ENCODE peak calls at places on chromosome 21, in ten cellular contexts. S is NCI-H1105 treated with DMSO at 0.1 percent for 48 hours, A is tibial artery, I is amygdala, G is AG04450, P is NCI-H774, T is NCI-H1092 treated with DMSO at 0.1 percent for 48 hours, E is amniotic epithelial cell, B is gastrocnemius medialis, C is putamen. X is an unnamed sample.

GRCh38 chr21:35529141-35529863 is 480.2 kb upstream of the RUNX1 start:
- DNase-seq in S (no peak), A (no peak), I (no peak), G (peak; percentile 8), P (no peak), T (no peak), E (peak; percentile 91), B (no peak), C (no peak), X (peak; percentile 31)

GRCh38 chr21:38857152-38857825 is 51.6 kb downstream of the ETS2 start:
- DNase-seq in S (no peak), A (no peak), I (no peak), G (no peak), P (no peak), T (no peak), E (no peak), B (peak; percentile 88), C (no peak), X (no peak)

GRCh38 chr21:37074546-37074945 is 1.5 kb downstream of the TTC3 start:
- DNase-seq in S (no peak), A (no peak), I (no peak), G (no peak), P (no peak), T (no peak), E (no peak), B (no peak), C (no peak), X (no peak)

GRCh38 chr21:41374867-41375533 is 13.2 kb downstream of the MX2 start:
- DNase-seq in S (no peak), A (peak; percentile 48), I (no peak), G (no peak), P (no peak), T (no peak), E (no peak), B (no peak), C (no peak), X (no peak)

GRCh38 chr21:24545807-24546361 is 1061.4 kb downstream of the MRPL39 start:
- DNase-seq in S (no peak), A (no peak), I (no peak), G (no peak), P (no peak), T (no peak), E (no peak), B (no peak), C (no peak), X (no peak)

GRCh38 chr21:45508607-45509565 is 33.4 kb downstream of the SLC19A1 start:
- DNase-seq in S (no peak), A (peak; percentile 64), I (no peak), G (no peak), P (no peak), T (no peak), E (no peak), B (no peak), C (no peak), X (no peak)

GRCh38 chr21:24895885-24896734 is 711.2 kb downstream of the MRPL39 start:
- DNase-seq in S (peak; percentile 83), A (no peak), I (no peak), G (no peak), P (no peak), T (peak; percentile 54), E (no peak), B (no peak), C (no peak), X (no peak)

GRCh38 chr21:42496839-42497202 is 797 bp upstream of the RSPH1 start:
- DNase-seq in S (peak; percentile 26), A (no peak), I (no peak), G (no peak), P (no peak), T (peak; percentile 36), E (no peak), B (no peak), C (peak; percentile 63), X (no peak)

GRCh38 chr21:39313042-39313456 is 383 bp downstream of the BRWD1 start:
- DNase-seq in S (peak; percentile 31), A (peak; percentile 66), I (peak; percentile 61), G (no peak), P (no peak), T (peak; percentile 72), E (no peak), B (peak; percentile 40), C (no peak), X (no peak)

GRCh38 chr21:31298618-31299269 is 45.3 kb downstream of the TIAM1 start:
- DNase-seq in S (no peak), A (no peak), I (no peak), G (no peak), P (no peak), T (no peak), E (no peak), B (no peak), C (no peak), X (no peak)

GRCh38 chr21:43703068-43703880 is 15.7 kb upstream of the PDXK start:
- DNase-seq in S (no peak), A (no peak), I (no peak), G (no peak), P (no peak), T (no peak), E (peak; percentile 35), B (no peak), C (peak; percentile 47), X (no peak)

GRCh38 chr21:21003701-21004100 is 5.5 kb downstream of the NCAM2 start:
- DNase-seq in S (peak; percentile 40), A (no peak), I (no peak), G (no peak), P (no peak), T (peak; percentile 48), E (peak; percentile 18), B (no peak), C (peak; percentile 23), X (no peak)

GRCh38 chr21:43779660-43780059 is 3.6 kb upstream of the CSTB start:
- DNase-seq in S (no peak), A (no peak), I (no peak), G (no peak), P (peak; percentile 59), T (no peak), E (no peak), B (no peak), C (no peak), X (no peak)

GRCh38 chr21:33618407-33618806 is 23.1 kb downstream of the CRYZL1 start:
- DNase-seq in S (no peak), A (no peak), I (no peak), G (no peak), P (no peak), T (no peak), E (no peak), B (no peak), C (no peak), X (no peak)

GRCh38 chr21:15164678-15165303 is 100.0 kb upstream of the NRIP1 start:
- DNase-seq in S (peak; percentile 10), A (no peak), I (no peak), G (no peak), P (no peak), T (no peak), E (peak; percentile 29), B (peak; percentile 62), C (no peak), X (no peak)

GRCh38 chr21:38420140-38420539 is 78.1 kb downstream of the ERG start:
- DNase-seq in S (no peak), A (no peak), I (no peak), G (no peak), P (no peak), T (no peak), E (no peak), B (no peak), C (no peak), X (no peak)

GRCh38 chr21:15122241-15122640 is 57.4 kb upstream of the NRIP1 start:
- DNase-seq in S (no peak), A (no peak), I (no peak), G (no peak), P (no peak), T (no peak), E (no peak), B (peak; percentile 91), C (no peak), X (no peak)

GRCh38 chr21:33931799-33932390 is 16.3 kb upstream of the ATP5PO start:
- DNase-seq in S (no peak), A (no peak), I (no peak), G (no peak), P (no peak), T (no peak), E (no peak), B (no peak), C (no peak), X (no peak)

GRCh38 chr21:33011462-33011861 is 14.3 kb upstream of the OLIG2 start:
- DNase-seq in S (no peak), A (no peak), I (no peak), G (peak; percentile 16), P (no peak), T (no peak), E (peak; percentile 74), B (peak; percentile 70), C (no peak), X (no peak)

GRCh38 chr21:15431053-15431452 is 298.7 kb upstream of the USP25 start:
- DNase-seq in S (no peak), A (no peak), I (no peak), G (no peak), P (no peak), T (no peak), E (no peak), B (no peak), C (no peak), X (no peak)

GRCh38 chr21:42865361-42866160 is 13.8 kb downstream of the WDR4 start:
- DNase-seq in S (peak; percentile 93), A (no peak), I (no peak), G (no peak), P (no peak), T (peak; percentile 73), E (no peak), B (peak; percentile 33), C (peak; percentile 34), X (no peak)

GRCh38 chr21:33682992-33683627 is 40.8 kb downstream of the ITSN1 start:
- DNase-seq in S (no peak), A (no peak), I (no peak), G (peak; percentile 39), P (no peak), T (no peak), E (peak; percentile 99), B (no peak), C (no peak), X (no peak)

GRCh38 chr21:27077501-27077900 is 110.6 kb upstream of the ADAMTS5 start:
- DNase-seq in S (no peak), A (no peak), I (no peak), G (no peak), P (no peak), T (no peak), E (peak; percentile 52), B (peak; percentile 36), C (no peak), X (no peak)

GRCh38 chr21:45972716-45973474 is 8.7 kb upstream of the COL6A1 start:
- DNase-seq in S (peak; percentile 38), A (peak; percentile 82), I (no peak), G (peak; percentile 88), P (no peak), T (peak; percentile 66), E (peak; percentile 91), B (peak; percentile 69), C (no peak), X (no peak)

GRCh38 chr21:35256468-35256988 is 207.4 kb upstream of the RUNX1 start:
- DNase-seq in S (peak; percentile 77), A (peak; percentile 84), I (peak; percentile 36), G (peak; percentile 98), P (peak; percentile 87), T (peak; percentile 91), E (peak; percentile 100), B (peak; percentile 99), C (peak; percentile 6), X (no peak)

GRCh38 chr21:45971487-45972352 is 9.8 kb upstream of the COL6A1 start:
- DNase-seq in S (no peak), A (peak; percentile 77), I (no peak), G (peak; percentile 70), P (no peak), T (no peak), E (no peak), B (peak; percentile 72), C (no peak), X (no peak)

X was measured in central memory CD4-positive, alpha-beta T cell.